ENCODE peak calls at places on chromosomes 16 and 17, in four cellular contexts. F is suprapubic skin, J is H1, T is stomach. U is an unnamed sample.

GRCh38 chr17:30796016-30796415 is 28.5 kb downstream of the CRLF3 start:
- DNase-seq in J (no peak), F (no peak), T (no peak), U (no peak)

GRCh38 chr17:45996282-45996937 is 2.6 kb upstream of the STH start:
- DNase-seq in T (no peak), F (no peak), J (no peak), U (no peak)

GRCh38 chr16:6889106-6889505 is 443.5 kb upstream of the RBFOX1 start:
- DNase-seq in T (no peak), F (no peak), J (no peak), U (no peak)

GRCh38 chr17:48541574-48542113 is 3.3 kb downstream of the HOXB2 start:
- DNase-seq in F (no peak), J (no peak), T (no peak), U (no peak)

GRCh38 chr17:49515196-49515770 is 20.2 kb downstream of the NGFR start:
- DNase-seq in T (peak; percentile 86), F (peak; percentile 86), J (no peak), U (peak; percentile 81)

GRCh38 chr17:2192367-2193028 is 111.1 kb downstream of the SMG6 start:
- DNase-seq in J (no peak), F (no peak), T (no peak), U (peak; percentile 76)

GRCh38 chr17:16934133-16934795 is 37.7 kb downstream of the TNFRSF13B start:
- DNase-seq in T (no peak), J (no peak), F (peak; percentile 38), U (peak; percentile 71)

GRCh38 chr17:7932483-7932891 is 481 bp downstream of the CNTROB start:
- DNase-seq in F (no peak), J (no peak), T (no peak), U (peak; percentile 84)

GRCh38 chr17:41651625-41652460 is 27.5 kb upstream of the KRT17 start:
- DNase-seq in F (peak; percentile 75), J (no peak), T (peak; percentile 89), U (peak; percentile 67)

GRCh38 chr16:46899443-46900143 is 15.4 kb downstream of the GPT2 start:
- DNase-seq in J (no peak), T (no peak), F (no peak), U (no peak)

GRCh38 chr16:46897471-46897870 is 13.3 kb downstream of the GPT2 start:
- DNase-seq in J (no peak), T (no peak), F (no peak), U (no peak)

GRCh38 chr16:46895399-46896313 is 11.5 kb downstream of the GPT2 start:
- DNase-seq in T (peak; percentile 78), F (no peak), J (no peak), U (no peak)

GRCh38 chr16:46896314-46896968 is 12.3 kb downstream of the GPT2 start:
- DNase-seq in T (no peak), J (no peak), F (no peak), U (peak; percentile 76)

GRCh38 chr16:46898006-46898405 is 13.8 kb downstream of the GPT2 start:
- DNase-seq in T (no peak), F (no peak), J (no peak), U (no peak)
- H3K4me1 ChIP-seq in T (peaks cover 48% of the 10 kb centered on the region), F (peaks cover 52% of the 10 kb centered on the region), J (no peaks in the 10 kb centered on the region), U (no peaks in the 10 kb centered on the region)

DNA sequence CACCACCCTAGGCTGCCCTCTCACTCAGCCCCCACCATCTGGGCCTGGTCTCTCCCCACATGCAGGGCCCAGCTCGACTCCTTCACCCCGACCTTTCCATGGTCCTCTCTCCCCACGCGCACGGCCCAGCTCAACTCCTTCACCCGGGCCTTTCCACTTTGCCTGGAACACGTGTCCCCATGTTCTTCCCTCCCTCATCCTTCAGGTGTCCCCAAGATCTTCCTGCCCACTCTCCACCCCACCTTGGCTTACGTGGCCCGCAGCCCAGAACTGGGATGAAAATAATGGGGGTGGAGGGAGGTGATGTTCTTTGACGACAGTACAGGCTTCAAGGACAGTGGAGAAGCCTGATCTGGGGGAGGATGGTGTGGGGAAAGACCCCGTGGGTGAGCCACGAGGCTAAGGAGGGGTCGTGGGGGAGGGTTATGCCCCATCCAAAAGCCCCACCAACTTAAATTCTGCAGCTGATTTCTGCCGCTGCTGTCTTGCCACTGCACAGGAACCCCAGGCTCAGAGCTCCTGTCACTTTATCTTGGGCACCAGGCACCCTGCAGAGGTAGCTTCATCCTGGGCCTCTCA is 9.9 kb upstream of the MEAK7 start:
- DNase-seq in F (no peak), T (no peak), J (no peak), U (no peak)
- TF ChIP-seq POLR2AphosphoS5 in F (no peak), T (no peak), J (no peak), U (no peak)

DNA sequence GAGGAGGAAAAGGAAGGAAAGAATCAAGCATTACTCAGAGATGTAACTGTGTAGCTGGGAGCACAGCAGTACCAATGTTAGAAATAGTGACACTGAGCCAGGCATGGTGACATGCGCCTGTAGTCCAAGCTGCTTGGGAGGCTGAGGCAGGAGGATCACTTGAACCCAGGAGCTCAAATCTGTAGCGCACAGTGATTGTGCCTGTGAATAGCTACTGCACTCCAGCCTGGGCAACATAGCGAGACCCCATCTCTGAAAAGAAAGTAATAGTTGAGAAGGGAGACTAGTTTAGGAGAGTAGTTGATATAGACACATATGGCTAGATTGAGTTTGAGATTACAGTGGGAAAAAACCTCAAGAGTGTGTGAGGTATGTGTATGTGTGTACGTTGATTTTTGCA is 17.8 kb downstream of the MAP3K3 start:
- DNase-seq in J (no peak), T (no peak), F (no peak), U (no peak)
- H3K4me1 ChIP-seq in J (no peaks in the 10 kb centered on the region), T (peaks cover 60% of the 10 kb centered on the region), F (no peaks in the 10 kb centered on the region), U (peaks cover 67% of the 10 kb centered on the region)

GRCh38 chr16:72112906-72113615 is 19.4 kb downstream of the DHX38 start:
- DNase-seq in F (no peak), T (no peak), J (no peak), U (peak; percentile 63)
- TF ChIP-seq POLR2AphosphoS5 in F (no peak), T (no peak), J (no peak), U (no peak)

GRCh38 chr16:84592718-84593117 is 25.2 kb downstream of the COTL1 start:
- DNase-seq in F (no peak), J (no peak), T (no peak), U (no peak)

GRCh38 chr16:84588991-84589390 is 28.9 kb downstream of the COTL1 start:
- DNase-seq in T (no peak), J (no peak), F (no peak), U (no peak)

GRCh38 chr16:84593825-84594724 is 23.8 kb downstream of the COTL1 start:
- DNase-seq in F (no peak), J (no peak), T (peak; percentile 78), U (peak; percentile 97)

GRCh38 chr16:84585886-84586285 is 32.0 kb downstream of the COTL1 start:
- DNase-seq in F (no peak), J (peak; percentile 38), T (no peak), U (no peak)

DNA sequence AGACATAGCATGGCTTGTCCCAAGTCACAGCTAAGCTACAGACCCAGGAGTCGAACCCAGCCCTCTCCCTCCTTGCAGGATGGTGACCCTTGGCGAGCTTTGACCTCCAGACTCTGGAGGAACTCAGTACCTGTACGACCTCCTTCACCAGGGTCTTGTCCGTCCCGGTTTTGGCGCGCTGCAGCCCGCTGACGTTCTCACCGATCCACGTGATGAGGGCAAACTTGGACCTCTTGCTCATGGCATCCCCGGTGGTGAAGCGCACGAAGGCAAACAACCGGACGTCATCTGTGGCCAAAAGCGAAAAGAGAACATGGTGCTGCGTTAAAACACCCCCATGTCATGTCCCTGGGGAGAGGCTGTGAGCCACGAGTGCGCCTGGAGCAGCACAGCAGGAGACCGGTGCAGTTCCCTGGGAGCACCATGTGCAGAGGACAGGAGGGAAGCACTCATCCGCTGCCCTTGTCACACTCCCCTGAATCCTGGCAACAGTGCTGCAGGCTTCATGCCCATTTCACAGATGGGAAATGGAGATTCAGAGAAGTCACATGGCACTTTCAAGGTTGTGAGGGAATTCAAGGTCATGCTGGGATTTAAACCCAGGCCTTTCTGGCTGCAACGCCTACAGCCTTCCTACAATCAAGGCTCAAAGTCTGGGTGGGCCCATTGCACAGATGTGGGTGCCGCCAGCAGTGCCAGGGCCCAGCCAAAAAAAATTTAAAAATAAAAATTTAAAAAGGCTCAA is 27.7 kb downstream of the COTL1 start:
- DNase-seq in F (no peak), T (no peak), J (no peak), U (no peak)
- H3K4me1 ChIP-seq in F (no peaks in the 10 kb centered on the region), T (peaks cover 50% of the 10 kb centered on the region), J (no peaks in the 10 kb centered on the region), U (peaks cover 99% of the 10 kb centered on the region)

GRCh38 chr17:74605361-74605760 is 13.3 kb upstream of the CD300LD start:
- DNase-seq in T (no peak), F (peak; percentile 77), J (no peak), U (no peak)
- TF ChIP-seq POLR2AphosphoS5 in T (no peak), F (no peak), J (no peak), U (no peak)

GRCh38 chr17:80771612-80772005 is 220.0 kb upstream of the CHMP6 start:
- DNase-seq in F (no peak), J (no peak), T (no peak), U (no peak)
- H3K4me1 ChIP-seq in F (peaks cover 5% of the 10 kb centered on the region), J (no peaks in the 10 kb centered on the region), T (peaks cover 34% of the 10 kb centered on the region), U (no peaks in the 10 kb centered on the region)

GRCh38 chr16:8986111-8986510 is 22.4 kb upstream of the USP7 start:
- DNase-seq in J (no peak), T (no peak), F (no peak), U (no peak)

GRCh38 chr16:8990445-8990844 is 26.7 kb upstream of the USP7 start:
- DNase-seq in F (no peak), J (no peak), T (no peak), U (no peak)

GRCh38 chr16:8986818-8987191 is 23.1 kb upstream of the USP7 start:
- DNase-seq in T (no peak), F (no peak), J (no peak), U (no peak)

GRCh38 chr16:8989099-8989878 is 25.6 kb upstream of the USP7 start:
- DNase-seq in F (no peak), T (no peak), J (no peak), U (no peak)
- TF ChIP-seq POLR2AphosphoS5 in F (no peak), T (no peak), J (no peak), U (no peak)

DNA sequence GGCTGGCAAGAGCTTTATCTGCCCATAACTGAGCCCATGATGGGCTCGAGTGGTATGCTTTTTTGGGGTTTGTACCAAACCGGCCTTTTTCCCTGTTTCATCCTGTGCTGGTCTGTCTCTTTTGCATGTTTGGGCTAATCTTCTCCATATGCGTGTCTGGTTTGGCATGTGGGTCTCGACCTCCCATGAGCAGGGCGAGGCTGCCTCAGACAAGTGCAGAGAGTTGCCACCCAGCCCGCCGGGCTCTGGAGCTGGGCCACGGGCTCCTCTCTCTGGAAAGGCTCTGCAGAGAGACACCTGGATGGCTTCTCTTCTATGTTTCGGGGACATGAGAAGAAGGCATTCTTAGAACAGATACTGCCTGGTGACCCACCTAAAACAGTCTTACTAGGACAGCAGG is 67.8 kb upstream of the TBX2 start:
- DNase-seq in J (no peak), F (no peak), T (no peak), U (no peak)
- H3K4me1 ChIP-seq in J (no peaks in the 10 kb centered on the region), F (peaks cover 15% of the 10 kb centered on the region), T (peaks cover 21% of the 10 kb centered on the region), U (peaks cover 10% of the 10 kb centered on the region)

U was measured in spleen.